ENCODE peak calls at places on chromosomes 2 and 18, in five cellular contexts. U, W, Q, F and R are unnamed samples.

GRCh38 chr18:3256693-3257626 is 5.0 kb upstream of the MYL12B start:
- DNase-seq in W (no peak), Q (no peak), U (no peak), F (no peak), R (peak)

GRCh38 chr2:142596334-142597088 is 281.0 kb upstream of the KYNU start:
- DNase-seq in Q (peak), W (no peak), U (no peak), F (no peak), R (peak)

GRCh38 chr2:38154395-38154794 is 78.4 kb upstream of the CYP1B1 start:
- DNase-seq in U (no peak), F (no peak), W (no peak), Q (no peak), R (no peak)

GRCh38 chr2:29579495-29580178 is 341.7 kb downstream of the ALK start:
- DNase-seq in W (no peak), U (no peak), F (no peak), Q (no peak), R (no peak)

GRCh38 chr2:8617590-8617989 is 64.3 kb upstream of the ID2 start:
- DNase-seq in W (no peak), F (no peak), Q (no peak), U (no peak), R (no peak)

GRCh38 chr2:219991116-219991515 is 363.7 kb downstream of the SLC4A3 start:
- DNase-seq in Q (no peak), F (no peak), U (no peak), W (no peak), R (no peak)

GRCh38 chr18:24491882-24492281 is 31.4 kb downstream of the HRH4 start:
- DNase-seq in W (no peak), Q (no peak), F (peak), U (peak), R (no peak)

GRCh38 chr2:113760400-113760799 is 4.0 kb upstream of the SLC35F5 start:
- DNase-seq in W (no peak), F (no peak), U (no peak), Q (no peak), R (peak)

GRCh38 chr2:72211359-72211758 is 63.7 kb upstream of the CYP26B1 start:
- DNase-seq in F (no peak), U (no peak), W (no peak), Q (no peak), R (peak)

GRCh38 chr2:239727776-239728600 is 297.2 kb downstream of the NDUFA10 start:
- DNase-seq in Q (no peak), U (no peak), W (no peak), F (no peak), R (no peak)

GRCh38 chr18:67199993-67200617 is 316.4 kb downstream of the DSEL start:
- DNase-seq in Q (peak), U (no peak), W (peak), F (peak), R (peak)

GRCh38 chr2:191885650-191886049 is 38.8 kb upstream of the CAVIN2 start:
- DNase-seq in U (no peak), Q (no peak), W (no peak), F (no peak), R (no peak)

GRCh38 chr2:18611184-18611583 is 21.8 kb upstream of the NT5C1B start:
- DNase-seq in W (no peak), Q (no peak), U (no peak), F (no peak), R (peak)

GRCh38 chr2:191696001-191696400 is 18.1 kb downstream of the NABP1 start:
- DNase-seq in W (no peak), U (no peak), Q (peak), F (no peak), R (peak)

GRCh38 chr2:25375371-25375988 is 33.8 kb upstream of the DNMT3A start:
- DNase-seq in U (no peak), F (no peak), W (no peak), Q (no peak), R (no peak)

GRCh38 chr2:239275037-239275685 is 125.7 kb downstream of the HDAC4 start:
- DNase-seq in Q (peak), U (peak), W (no peak), F (peak), R (peak)

GRCh38 chr2:159773426-159773825 is 24.6 kb downstream of the CD302 start:
- DNase-seq in W (no peak), U (no peak), F (no peak), Q (no peak), R (no peak)

GRCh38 chr18:48563027-48563426 is 24.2 kb downstream of the CTIF start:
- DNase-seq in U (no peak), W (no peak), Q (peak), F (no peak), R (peak)

GRCh38 chr18:46478796-46479195 is 178.2 kb downstream of the LOXHD1 start:
- DNase-seq in U (no peak), Q (no peak), F (no peak), W (no peak), R (no peak)

GRCh38 chr2:37614061-37614802 is 57.2 kb downstream of the CDC42EP3 start:
- DNase-seq in U (no peak), F (no peak), W (no peak), Q (peak), R (peak)

GRCh38 chr2:162242586-162243304 is 500 bp downstream of the FAP start:
- DNase-seq in Q (no peak), U (no peak), W (no peak), F (no peak), R (peak)

GRCh38 chr2:27322301-27322765 is 564 bp downstream of the MPV17 start:
- DNase-seq in Q (no peak), U (peak), F (peak), W (peak), R (no peak)

GRCh38 chr2:12317853-12318426 is 398.8 kb upstream of the TRIB2 start:
- DNase-seq in U (no peak), Q (peak), F (no peak), W (no peak), R (peak)

GRCh38 chr2:3356799-3357198 is 20.8 kb downstream of the EIPR1 start:
- DNase-seq in F (no peak), Q (no peak), W (peak), U (no peak), R (no peak)

GRCh38 chr2:128273469-128274081 is 45.1 kb downstream of the HS6ST1 start:
- DNase-seq in U (no peak), Q (no peak), F (no peak), W (no peak), R (no peak)

GRCh38 chr2:10284108-10284870 is 18.4 kb upstream of the HPCAL1 start:
- DNase-seq in Q (no peak), U (no peak), F (no peak), W (no peak), R (no peak)

GRCh38 chr2:240762249-240762648 is 57.8 kb downstream of the KIF1A start:
- DNase-seq in U (no peak), F (no peak), Q (no peak), W (no peak), R (no peak)

GRCh38 chr2:225468131-225468530 is 68.6 kb downstream of the NYAP2 start:
- DNase-seq in Q (no peak), W (no peak), F (no peak), U (no peak), R (peak)

GRCh38 chr2:101047075-101047766 is 45.1 kb downstream of the RPL31 start:
- DNase-seq in F (no peak), W (no peak), U (no peak), Q (peak), R (no peak)

GRCh38 chr2:231522418-231523180 is 7.6 kb downstream of the NMUR1 start:
- DNase-seq in W (no peak), Q (no peak), U (peak), F (no peak), R (peak)

GRCh38 chr2:240355962-240356361 is 79.5 kb upstream of the GPC1 start:
- DNase-seq in F (no peak), Q (no peak), W (no peak), U (no peak), R (no peak)

GRCh38 chr2:237972211-237972610 is 5.4 kb downstream of the UBE2F start:
- DNase-seq in W (no peak), F (no peak), Q (no peak), U (no peak), R (no peak)

GRCh38 chr2:27420996-27421395 is 7.4 kb upstream of the NRBP1 start:
- DNase-seq in U (no peak), Q (no peak), F (no peak), W (no peak), R (no peak)

GRCh38 chr2:177572236-177572671 is 179.7 kb downstream of the AGPS start:
- DNase-seq in U (no peak), W (no peak), F (no peak), Q (no peak), R (peak)

GRCh38 chr2:117853316-117853715 is 38.8 kb downstream of the DDX18 start:
- DNase-seq in F (no peak), W (no peak), Q (no peak), U (no peak), R (no peak)

GRCh38 chr2:58131191-58132011 is 84.8 kb downstream of the VRK2 start:
- DNase-seq in U (no peak), F (no peak), Q (no peak), W (peak), R (peak)

GRCh38 chr2:106175084-106175850 is 18.8 kb downstream of the UXS1 start:
- DNase-seq in F (no peak), Q (no peak), U (no peak), W (no peak), R (no peak)

GRCh38 chr2:235225261-235225660 is 268.6 kb upstream of the AGAP1 start:
- DNase-seq in U (no peak), F (no peak), W (no peak), Q (no peak), R (no peak)

GRCh38 chr2:86307431-86307830 is 30.0 kb downstream of the REEP1 start:
- DNase-seq in Q (no peak), U (no peak), F (no peak), W (no peak), R (no peak)

GRCh38 chr2:168964251-168964807 is 63.2 kb downstream of the G6PC2 start:
- DNase-seq in U (no peak), Q (peak), W (no peak), F (no peak), R (peak)

GRCh38 chr2:181742908-181743722 is 62.8 kb upstream of the NEUROD1 start:
- DNase-seq in F (peak), W (peak), Q (peak), U (peak), R (peak)
- TF ChIP-seq CTCF in F (peak), W (peak), Q (peak), U (peak), R (peak)

DNA sequence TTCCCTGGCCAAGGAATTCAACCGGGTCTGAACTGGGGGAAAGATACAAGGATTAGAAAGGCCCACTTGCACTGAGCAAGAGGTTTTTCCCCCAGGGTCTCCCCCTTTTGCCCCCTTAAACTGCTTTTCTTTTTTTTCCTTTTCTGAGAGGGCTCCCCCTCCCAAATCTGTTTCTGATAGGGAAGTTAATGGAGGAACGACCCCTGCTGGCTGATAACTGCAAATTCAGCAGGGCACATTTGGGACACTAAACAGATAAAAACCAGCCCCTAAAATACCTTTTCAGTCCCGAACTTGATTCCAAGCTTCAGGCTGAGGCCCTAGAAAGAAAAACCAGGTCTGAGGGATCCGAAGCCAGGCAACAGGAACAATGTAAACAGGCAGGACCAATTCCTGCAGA is 1012.4 kb upstream of the CRIM1 start:
- DNase-seq in Q (no peak), W (peak), U (no peak), F (no peak), R (no peak)
- TF ChIP-seq CTCF in Q (no peak), W (peak), U (peak), F (no peak), R (no peak)

DNA sequence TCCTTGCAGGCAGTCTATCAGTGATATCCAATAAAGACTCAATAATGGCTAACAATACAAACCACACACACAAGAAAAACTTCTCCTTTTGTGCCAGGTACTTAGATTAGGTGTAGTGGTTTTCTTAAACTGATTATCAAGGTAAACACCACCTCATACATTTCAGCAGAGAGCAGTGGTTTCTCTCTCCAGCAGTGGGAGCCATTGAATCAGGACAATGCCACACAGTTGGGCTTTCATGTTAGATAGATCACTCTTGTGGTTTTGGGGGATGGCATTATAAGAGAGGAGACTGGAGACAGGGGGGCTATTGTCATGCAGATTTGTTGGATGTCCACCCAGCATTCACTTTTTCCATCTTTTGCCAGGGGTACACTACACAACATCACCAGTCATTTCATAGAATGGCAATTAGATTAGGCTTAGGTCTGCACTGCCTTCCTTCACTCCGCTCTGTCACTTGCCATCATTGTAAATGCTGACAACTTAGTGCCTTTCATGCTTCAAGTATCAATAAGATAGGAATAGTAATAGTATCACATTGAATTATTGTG is 13.6 kb upstream of the IRS1 start:
- DNase-seq in W (peak), U (peak), Q (no peak), F (no peak), R (no peak)
- TF ChIP-seq CTCF in W (peak), U (peak), Q (peak), F (peak), R (peak)

GRCh38 chr18:45441110-45441842 is 174.0 kb upstream of the SLC14A2 start:
- DNase-seq in W (peak), U (no peak), Q (no peak), F (no peak), R (peak)
- TF ChIP-seq CTCF in W (peak), U (peak), Q (peak), F (no peak), R (peak)

DNA sequence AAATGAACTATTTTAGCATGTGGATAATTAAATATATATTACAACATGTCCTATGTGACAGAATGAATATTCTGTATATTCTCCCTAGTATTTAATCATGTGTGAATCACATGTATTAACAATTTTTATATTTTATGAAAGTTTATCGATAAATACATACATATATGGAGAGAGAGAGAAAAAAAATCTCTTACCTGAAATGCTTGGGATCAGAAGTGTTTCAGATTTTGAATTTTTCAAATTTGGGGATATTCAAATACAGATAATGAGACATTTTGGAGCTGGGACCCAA is 228.6 kb upstream of the RBBP8 start:
- DNase-seq in W (no peak), Q (no peak), U (no peak), F (no peak), R (no peak)
- TF ChIP-seq CTCF in W (no peak), Q (no peak), U (no peak), F (no peak), R (no peak)